ENCODE peak calls at places on chromosome 11, in seven cellular contexts. L is HTR-8/SVneo; A is nephron progenitor cell; Y is T-helper 1 cell; F is substantia nigra; Q is fibroblast of lung; W is activated T-helper 1 cell treated with anti-CD3 and anti-CD28 coated beads, Interleukin-2, amount 50 U/mL, for 16 hours. H is an unnamed sample.

GRCh38 chr11:75147191-75147874 is 3.6 kb upstream of the SLCO2B1 start:
- DNase-seq in L (no peak), A (no peak), Y (no peak), F (no peak), Q (no peak), W (no peak), H (no peak)

GRCh38 chr11:2131371-2132228 is 7.6 kb downstream of the IGF2 start:
- DNase-seq in L (no peak), A (no peak), Y (no peak), F (no peak), Q (no peak), W (no peak), H (no peak)

GRCh38 chr11:118252688-118253087 is 523 bp upstream of the MPZL3 start:
- DNase-seq in L (no peak), A (no peak), Y (no peak), F (no peak), Q (no peak), W (no peak), H (no peak)

GRCh38 chr11:69948256-69949141 is 129.3 kb upstream of the FGF3 start:
- DNase-seq in L (peak), A (no peak), Y (no peak), F (no peak), Q (peak), W (no peak), H (peak)

GRCh38 chr11:12674936-12675696 is 895 bp downstream of the TEAD1 start:
- DNase-seq in L (no peak), A (peak), Y (no peak), F (no peak), Q (no peak), W (no peak), H (no peak)

GRCh38 chr11:9765320-9766101 is 101.6 kb downstream of the SWAP70 start:
- DNase-seq in L (peak), A (peak), Y (no peak), F (no peak), Q (peak), W (no peak), H (no peak)

GRCh38 chr11:78493413-78493975 is 75.9 kb upstream of the GAB2 start:
- DNase-seq in L (no peak), A (no peak), Y (no peak), F (no peak), Q (no peak), W (no peak), H (no peak)

GRCh38 chr11:37264060-37264459 is 666.0 kb upstream of the RAG2 start:
- DNase-seq in L (no peak), A (no peak), Y (no peak), F (no peak), Q (no peak), W (no peak), H (no peak)

GRCh38 chr11:831132-831864 is 1.5 kb upstream of the CD151 start:
- DNase-seq in L (no peak), A (no peak), Y (no peak), F (peak), Q (peak), W (no peak), H (no peak)

GRCh38 chr11:117678651-117679407 is 118.2 kb downstream of the DSCAML1 start:
- DNase-seq in L (no peak), A (no peak), Y (no peak), F (peak), Q (no peak), W (no peak), H (no peak)

GRCh38 chr11:107783121-107783520 is 71.3 kb upstream of the SLN start:
- DNase-seq in L (no peak), A (no peak), Y (no peak), F (no peak), Q (peak), W (no peak), H (no peak)

GRCh38 chr11:91788764-91789163 is 435.9 kb upstream of the FAT3 start:
- DNase-seq in L (no peak), A (no peak), Y (no peak), F (no peak), Q (no peak), W (no peak), H (no peak)

GRCh38 chr11:3950996-3951662 is 95.7 kb downstream of the STIM1 start:
- DNase-seq in L (no peak), A (no peak), Y (no peak), F (no peak), Q (peak), W (no peak), H (no peak)

GRCh38 chr11:1060885-1061616 is 13.6 kb upstream of the MUC2 start:
- DNase-seq in L (peak), A (no peak), Y (no peak), F (no peak), Q (peak), W (no peak), H (peak)

GRCh38 chr11:19770277-19770676 is 57.6 kb downstream of the NAV2 start:
- DNase-seq in L (no peak), A (no peak), Y (no peak), F (no peak), Q (no peak), W (no peak), H (no peak)

GRCh38 chr11:126948563-126948962 is 52.0 kb downstream of the KIRREL3 start:
- DNase-seq in L (no peak), A (no peak), Y (no peak), F (no peak), Q (peak), W (no peak), H (no peak)

H was measured in A549.